ENCODE peak calls at places on chromosomes 12 and 14, in ten cellular contexts. I is cardiac fibroblast, Q is ascending aorta, Y is tibial artery, S is epithelial cell of esophagus, A is HFF-Myc, J is kidney, H is ovary, G is A549, U is suprapubic skin. M is an unnamed sample.

GRCh38 chr12:110343921-110344555 is 59.5 kb downstream of the ANAPC7 start:
- DNase-seq in I (no peak), Q (peak; percentile 59), Y (no peak), S (no peak), A (no peak), J (no peak), H (no peak), G (no peak), U (no peak), M (no peak)

GRCh38 chr12:67705394-67706370 is 57.1 kb downstream of the DYRK2 start:
- DNase-seq in I (peak; percentile 86), Q (no peak), Y (no peak), S (no peak), A (peak; percentile 85), J (no peak), H (no peak), G (peak; percentile 62), U (no peak), M (no peak)

GRCh38 chr14:36363704-36364103 is 43.3 kb upstream of the MBIP start:
- DNase-seq in I (no peak), Q (no peak), Y (no peak), S (peak; percentile 4), A (no peak), J (no peak), H (no peak), G (no peak), U (no peak), M (no peak)

GRCh38 chr12:116878567-116879508 is 2.4 kb downstream of the HRK start:
- DNase-seq in I (peak; percentile 44), Q (no peak), Y (no peak), S (peak; percentile 32), A (no peak), J (peak; percentile 89), H (no peak), G (no peak), U (no peak), M (no peak)

GRCh38 chr14:53569471-53569870 is 387.2 kb downstream of the BMP4 start:
- DNase-seq in I (no peak), Q (no peak), Y (no peak), S (no peak), A (no peak), J (no peak), H (no peak), G (no peak), U (no peak), M (no peak)

GRCh38 chr14:32708134-32708533 is 230.5 kb upstream of the NPAS3 start:
- DNase-seq in I (no peak), Q (no peak), Y (no peak), S (no peak), A (no peak), J (no peak), H (no peak), G (no peak), U (no peak), M (no peak)

GRCh38 chr12:20376984-20377383 is 8.6 kb downstream of the PDE3A start:
- DNase-seq in I (peak; percentile 68), Q (no peak), Y (no peak), S (peak; percentile 41), A (peak; percentile 25), J (no peak), H (no peak), G (peak; percentile 44), U (no peak), M (no peak)

GRCh38 chr14:29126361-29126760 is 359.8 kb downstream of the FOXG1 start:
- DNase-seq in I (peak; percentile 21), Q (no peak), Y (no peak), S (no peak), A (no peak), J (no peak), H (no peak), G (no peak), U (no peak), M (no peak)

GRCh38 chr12:89129471-89129870 is 222.8 kb downstream of the DUSP6 start:
- DNase-seq in I (no peak), Q (no peak), Y (no peak), S (no peak), A (no peak), J (no peak), H (no peak), G (no peak), U (no peak), M (no peak)

DNA sequence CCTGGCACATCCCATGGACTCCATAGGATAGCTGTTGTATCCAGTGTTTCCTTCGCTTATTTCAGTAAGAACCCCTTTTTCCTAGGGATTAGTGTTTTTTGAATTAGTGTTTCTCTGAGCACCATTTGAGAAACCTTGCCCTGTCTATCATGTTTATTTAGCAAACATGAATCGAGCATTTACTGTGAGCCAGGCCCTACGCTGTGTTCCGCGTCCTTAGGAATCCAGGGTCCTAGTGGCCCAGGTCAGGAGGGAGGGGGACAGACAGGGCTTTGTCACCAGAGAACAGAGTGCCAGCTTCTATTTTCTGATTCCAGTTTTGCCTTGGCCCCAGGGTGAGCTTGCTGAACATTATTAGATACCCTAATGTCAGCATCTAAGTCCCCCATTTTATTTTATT is 2.5 kb downstream of the TEAD4 start:
- DNase-seq in I (no peak), Q (no peak), Y (no peak), S (no peak), A (no peak), J (no peak), H (no peak), G (no peak), U (no peak), M (no peak)
- H3K4me3 ChIP-seq in I (no peak overlapping the region), Q (no peak overlapping the region), Y (no peak overlapping the region), S (no peak overlapping the region), A (peak overlapping the region; percentile 75), J (no peak overlapping the region), H (no peak overlapping the region), G (no peak overlapping the region), U (no peak overlapping the region), M (no peak overlapping the region)

GRCh38 chr12:103198499-103198898 is 241.0 kb downstream of the ASCL1 start:
- DNase-seq in I (no peak), Q (no peak), Y (no peak), S (no peak), A (no peak), J (no peak), H (no peak), G (no peak), U (no peak), M (no peak)
- H3K4me3 ChIP-seq in I (no peak overlapping the region), Q (no peak overlapping the region), Y (no peak overlapping the region), S (no peak overlapping the region), A (no peak overlapping the region), J (no peak overlapping the region), H (no peak overlapping the region), G (no peak overlapping the region), U (no peak overlapping the region), M (no peak overlapping the region)

DNA sequence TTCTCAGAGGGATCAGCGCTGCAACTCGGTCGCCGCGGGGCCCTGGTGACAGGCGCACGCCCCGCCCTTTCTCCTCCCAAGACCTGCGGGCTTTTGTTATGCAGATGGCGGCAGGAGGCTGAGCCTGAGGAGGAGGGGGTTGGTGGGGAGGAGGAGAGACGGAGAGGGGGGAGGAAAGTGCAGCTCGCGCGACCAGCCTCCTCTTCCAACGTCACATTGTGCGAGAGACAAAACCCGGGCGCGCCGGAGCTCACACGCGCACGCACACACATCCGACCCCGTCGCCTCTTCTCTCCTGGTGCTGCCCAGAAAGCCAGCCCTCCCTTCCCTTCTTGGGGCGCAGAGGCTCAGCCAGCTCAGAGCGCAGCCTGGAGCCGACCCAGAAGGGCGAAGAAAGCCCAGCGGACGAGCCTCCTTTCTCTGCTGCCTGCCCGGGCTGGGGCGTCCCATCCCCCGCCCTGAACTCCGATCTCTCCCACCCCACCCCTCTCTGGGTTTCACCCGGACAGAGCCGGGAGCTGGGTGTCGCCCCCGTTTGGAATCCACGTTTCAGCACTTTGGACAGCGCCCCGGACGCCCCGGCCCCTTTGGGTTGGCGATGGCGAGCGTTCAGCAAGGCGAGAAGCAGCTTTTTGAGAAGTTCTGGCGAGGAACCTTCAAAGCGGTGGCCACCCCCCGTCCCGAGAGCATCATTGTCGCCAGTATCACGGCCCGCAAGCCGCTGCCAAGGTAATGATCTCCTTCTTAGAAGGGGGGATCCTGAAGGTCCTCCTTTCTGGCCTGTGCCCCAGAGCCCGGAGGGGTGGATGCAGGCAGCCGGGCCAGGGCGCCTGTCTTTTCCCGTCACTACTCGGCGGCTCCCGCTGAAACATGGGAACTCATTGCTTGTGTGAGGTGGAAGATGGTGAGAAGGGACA is at the start of gene SRRM4:
- DNase-seq in I (no peak), Q (no peak), Y (no peak), S (no peak), A (no peak), J (peak; percentile 60), H (no peak), G (no peak), U (no peak), M (no peak)
- H3K4me3 ChIP-seq in I (no peak within 1 kb of the TSS), Q (no peak within 1 kb of the TSS), Y (no peak within 1 kb of the TSS), S (no peak within 1 kb of the TSS), A (no peak within 1 kb of the TSS), J (no peak within 1 kb of the TSS), H (no peak within 1 kb of the TSS), G (no peak within 1 kb of the TSS), U (no peak within 1 kb of the TSS), M (no peak within 1 kb of the TSS)

GRCh38 chr12:48978291-48978740 is at the start of gene WNT1:
- DNase-seq in I (no peak), Q (no peak), Y (no peak), S (no peak), A (no peak), J (no peak), H (no peak), G (no peak), U (no peak), M (no peak)

GRCh38 chr12:48980953-48981756 is 3.0 kb downstream of the WNT1 start:
- DNase-seq in I (no peak), Q (no peak), Y (no peak), S (no peak), A (no peak), J (no peak), H (no peak), G (peak; percentile 57), U (no peak), M (peak; percentile 35)

GRCh38 chr12:48978741-48979601 is 849 bp downstream of the WNT1 start:
- DNase-seq in I (no peak), Q (no peak), Y (no peak), S (no peak), A (no peak), J (no peak), H (no peak), G (no peak), U (no peak), M (no peak)

GRCh38 chr12:48980389-48980952 is 2.3 kb downstream of the WNT1 start:
- DNase-seq in I (no peak), Q (no peak), Y (no peak), S (no peak), A (no peak), J (no peak), H (no peak), G (peak; percentile 51), U (no peak), M (no peak)

DNA sequence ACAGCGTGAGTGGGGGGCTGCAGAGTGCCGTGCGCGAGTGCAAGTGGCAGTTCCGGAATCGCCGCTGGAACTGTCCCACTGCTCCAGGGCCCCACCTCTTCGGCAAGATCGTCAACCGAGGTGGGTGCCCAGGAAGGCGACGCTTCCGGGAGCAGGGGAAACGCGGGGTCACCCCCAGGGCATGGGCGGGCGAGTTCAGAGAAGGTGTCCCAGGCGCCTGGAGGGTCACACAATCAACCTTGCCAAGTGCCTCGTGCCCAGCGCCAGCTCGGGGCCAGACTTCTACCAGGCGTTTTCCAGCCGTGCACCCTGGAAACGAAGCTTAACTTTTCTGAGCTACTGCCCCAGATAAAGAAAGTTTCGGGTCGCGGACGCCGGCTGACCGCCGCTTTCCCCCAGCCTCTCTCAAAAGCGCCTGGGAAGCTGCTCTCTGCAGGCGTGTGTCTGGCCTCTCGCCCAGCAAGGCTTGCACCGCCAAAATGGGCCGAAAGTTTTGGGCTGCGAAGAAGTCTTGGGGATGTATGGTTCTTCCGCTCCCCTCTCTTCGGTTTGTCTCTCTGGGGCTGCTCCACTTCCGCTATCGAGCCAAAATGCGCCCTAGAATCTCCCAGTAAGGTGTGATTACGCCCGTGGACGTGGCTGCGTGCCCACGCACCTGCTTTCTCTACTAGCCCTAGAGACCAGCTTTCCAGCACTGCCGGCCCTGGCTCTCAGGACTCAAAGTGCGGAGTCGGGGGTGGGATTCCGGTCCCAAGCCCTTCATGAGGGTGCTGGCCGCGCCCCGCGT is 1.7 kb downstream of the WNT1 start:
- DNase-seq in I (no peak), Q (no peak), Y (no peak), S (no peak), A (no peak), J (no peak), H (no peak), G (no peak), U (no peak), M (no peak)
- H3K4me3 ChIP-seq in I (peak overlapping the region; percentile 13), Q (peak overlapping the region; percentile 43), Y (peak overlapping the region; percentile 35), S (no peak overlapping the region), A (no peak overlapping the region), J (peak overlapping the region; percentile 41), H (no peak overlapping the region), G (no peak overlapping the region), U (peak overlapping the region; percentile 50), M (no peak overlapping the region)

M was measured in body of pancreas.